ENCODE peak calls at places on chromosomes 5 and 9, in nine cellular contexts. Z is NCI-H1436 treated with DMSO at 0.1 percent for 48 hours, A is endothelial cell, C is stromal cell of bone marrow, B is IMR-90, L is ureter, Y is DMS79 treated with DMSO at 0.1 percent for 48 hours, N is RCC 7860, G is NCI-H187 treated with DMSO at 0.1 percent for 48 hours. M is an unnamed sample.

GRCh38 chr9:71628247-71628646 is 140.1 kb downstream of the CEMIP2 start:
- DNase-seq in N (no peak), A (no peak), L (no peak), C (no peak), G (no peak), B (peak), Y (no peak), Z (no peak), M (peak)

GRCh38 chr5:141519605-141520288 is 30.9 kb downstream of the PCDHGC5 start:
- DNase-seq in N (no peak), Y (no peak), Z (no peak), L (no peak), G (no peak), A (no peak), C (peak), B (peak), M (no peak)

GRCh38 chr5:1910861-1911772 is 28.4 kb upstream of the IRX4 start:
- DNase-seq in N (no peak), A (no peak), B (no peak), L (no peak), G (no peak), C (no peak), Z (no peak), Y (no peak), M (no peak)

GRCh38 chr5:144815131-144815530 is 644.5 kb downstream of the KCTD16 start:
- DNase-seq in L (no peak), Z (no peak), C (no peak), N (no peak), B (no peak), G (no peak), A (no peak), Y (no peak), M (no peak)

GRCh38 chr9:131678499-131679111 is 61.3 kb downstream of the RAPGEF1 start:
- DNase-seq in N (peak), L (peak), Y (no peak), B (peak), Z (no peak), A (no peak), C (peak), G (no peak), M (peak)

GRCh38 chr9:115808108-115808507 is 345.5 kb upstream of the PAPPA start:
- DNase-seq in Y (no peak), A (no peak), B (no peak), G (no peak), L (no peak), C (no peak), N (no peak), Z (no peak), M (no peak)

GRCh38 chr9:36191290-36191645 is 547 bp downstream of the CLTA start:
- DNase-seq in Z (no peak), L (peak), B (no peak), A (peak), C (no peak), Y (peak), G (no peak), N (no peak), M (peak)

GRCh38 chr5:173327084-173327947 is 898 bp downstream of the STC2 start:
- DNase-seq in A (peak), L (no peak), N (peak), Y (no peak), G (no peak), B (peak), C (no peak), Z (no peak), M (no peak)

GRCh38 chr5:157865844-157866243 is 6.9 kb upstream of the CLINT1 start:
- DNase-seq in B (peak), A (no peak), G (no peak), C (no peak), L (no peak), N (no peak), Z (no peak), Y (no peak), M (no peak)

GRCh38 chr9:135448570-135449180 is 30.9 kb upstream of the PPP1R26 start:
- DNase-seq in Z (no peak), C (no peak), G (no peak), B (peak), Y (peak), L (no peak), N (no peak), A (no peak), M (no peak)

GRCh38 chr9:137757613-137758029 is 120.0 kb upstream of the CACNA1B start:
- DNase-seq in B (peak), L (no peak), Z (no peak), N (peak), G (no peak), A (no peak), C (no peak), Y (no peak), M (peak)

GRCh38 chr9:137226338-137227056 is 805 bp upstream of the RNF224 start:
- DNase-seq in Z (no peak), A (no peak), B (no peak), C (no peak), N (peak), G (no peak), Y (no peak), L (no peak), M (no peak)

GRCh38 chr5:137186759-137187461 is 312.2 kb downstream of the SPOCK1 start:
- DNase-seq in A (no peak), Y (no peak), N (peak), C (peak), Z (no peak), B (peak), G (no peak), L (no peak), M (no peak)

GRCh38 chr5:154267516-154267915 is 77.0 kb downstream of the GALNT10 start:
- DNase-seq in G (no peak), N (peak), A (no peak), Y (no peak), C (peak), L (no peak), Z (no peak), B (no peak), M (no peak)

GRCh38 chr5:25448646-25449045 is 803.9 kb upstream of the CDH10 start:
- DNase-seq in Y (no peak), N (no peak), L (no peak), B (no peak), A (peak), C (no peak), G (no peak), Z (no peak), M (no peak)

GRCh38 chr5:60810438-60811085 is 33.5 kb downstream of the ELOVL7 start:
- DNase-seq in Z (no peak), L (no peak), C (peak), N (peak), B (no peak), Y (no peak), G (no peak), A (no peak), M (no peak)

GRCh38 chr9:82526629-82527028 is 536.3 kb downstream of the RASEF start:
- DNase-seq in Z (no peak), G (no peak), L (no peak), Y (no peak), C (no peak), B (no peak), A (no peak), N (no peak), M (no peak)

GRCh38 chr5:136132087-136132486 is 558 bp upstream of the SMAD5 start:
- DNase-seq in N (no peak), A (peak), L (no peak), C (no peak), Y (no peak), B (no peak), G (no peak), Z (no peak), M (no peak)

GRCh38 chr5:91183743-91184142 is 199.4 kb downstream of the ARRDC3 start:
- DNase-seq in N (no peak), G (no peak), L (peak), Y (no peak), C (no peak), Z (no peak), A (no peak), B (no peak), M (no peak)

GRCh38 chr5:102561894-102562760 is 63.3 kb upstream of the SLCO6A1 start:
- DNase-seq in A (peak), L (no peak), G (no peak), Y (no peak), B (peak), C (no peak), N (no peak), Z (no peak), M (peak)

GRCh38 chr5:1803192-1803591 is 2.0 kb downstream of the NDUFS6 start:
- DNase-seq in C (no peak), G (no peak), L (no peak), A (no peak), Z (no peak), N (no peak), Y (no peak), B (no peak), M (no peak)

GRCh38 chr9:75653750-75654149 is 236.7 kb upstream of the PCSK5 start:
- DNase-seq in L (no peak), B (no peak), G (no peak), N (no peak), Y (no peak), C (no peak), Z (no peak), A (no peak), M (no peak)

GRCh38 chr5:126341906-126342625 is 81.1 kb upstream of the GRAMD2B start:
- DNase-seq in Z (no peak), C (no peak), Y (no peak), N (no peak), G (no peak), B (no peak), L (no peak), A (no peak), M (no peak)

GRCh38 chr9:96621619-96622018 is 2.0 kb upstream of the CDC14B start:
- DNase-seq in Y (no peak), N (no peak), Z (no peak), A (peak), G (no peak), C (no peak), L (no peak), B (peak), M (no peak)

M was measured in RKO.